ENCODE peak calls at places on chromosomes 11 and 22, in six cellular contexts. E is activated CD8-positive, alpha-beta memory T cell treated with anti-CD3 and anti-CD28 coated beads, Interleukin-2, amount 10 ng/mL, durations not matched to agents 7 days and 5 days; K is HTR-8/SVneo; D is chondrocyte; M is fibroblast of pulmonary artery; Q is heart left ventricle. T is an unnamed sample.

GRCh38 chr11:839875-840617 is 2.3 kb downstream of the POLR2L start:
- DNase-seq in E (no peak), K (no peak), D (no peak), M (no peak), Q (no peak), T (no peak)

GRCh38 chr11:102306048-102306575 is 11.2 kb upstream of the BIRC3 start:
- DNase-seq in E (no peak), K (no peak), D (no peak), M (no peak), Q (no peak), T (no peak)

GRCh38 chr22:24121938-24122337 is 59.3 kb upstream of the SUSD2 start:
- DNase-seq in E (no peak), K (no peak), D (no peak), M (no peak), Q (no peak), T (no peak)

GRCh38 chr11:111920908-111921307 is 2.2 kb downstream of the C11orf52 start:
- DNase-seq in E (no peak), K (no peak), D (no peak), M (no peak), Q (no peak), T (no peak)

GRCh38 chr11:106728861-106729260 is 289.4 kb downstream of the GUCY1A2 start:
- DNase-seq in E (no peak), K (no peak), D (no peak), M (no peak), Q (no peak), T (no peak)

GRCh38 chr11:11513438-11513837 is 108.4 kb downstream of the GALNT18 start:
- DNase-seq in E (no peak), K (no peak), D (no peak), M (no peak), Q (no peak), T (no peak)

GRCh38 chr22:22835242-22835641 is 52.4 kb upstream of the IGLL5 start:
- DNase-seq in E (no peak), K (no peak), D (no peak), M (no peak), Q (no peak), T (no peak)

GRCh38 chr11:116702772-116703360 is 69.9 kb downstream of the BUD13 start:
- DNase-seq in E (no peak), K (no peak), D (no peak), M (no peak), Q (no peak), T (no peak)

GRCh38 chr11:117950999-117951961 is 22.1 kb upstream of the TMPRSS13 start:
- DNase-seq in E (peak), K (no peak), D (no peak), M (no peak), Q (no peak), T (no peak)

GRCh38 chr11:129750343-129751292 is 65.0 kb upstream of the TMEM45B start:
- DNase-seq in E (peak), K (peak), D (no peak), M (peak), Q (peak), T (peak)

GRCh38 chr22:30186535-30186934 is 60.0 kb downstream of the LIF start:
- DNase-seq in E (peak), K (no peak), D (no peak), M (no peak), Q (no peak), T (no peak)

GRCh38 chr11:119713361-119714040 is 15.5 kb downstream of the NECTIN1 start:
- DNase-seq in E (no peak), K (no peak), D (no peak), M (no peak), Q (no peak), T (no peak)

GRCh38 chr22:37442537-37442936 is 15.3 kb upstream of the ELFN2 start:
- DNase-seq in E (no peak), K (peak), D (no peak), M (peak), Q (no peak), T (no peak)

GRCh38 chr11:111935331-111936044 is 1.7 kb upstream of the DIXDC1 start:
- DNase-seq in E (peak), K (no peak), D (no peak), M (peak), Q (no peak), T (no peak)